ENCODE peak calls at places on chromosomes 12 and 14, in four cellular contexts. One of them, this sample, is unnamed.

GRCh38 chr12:12655061-12655460 is 40.9 kb downstream of the GPR19 start:
- DNase-seq in immature natural killer cell: no peak
- DNase-seq in left cardiac atrium: no peak
- DNase-seq in stimulated activated CD4-positive, alpha-beta T cell treated with anti-CD3 and anti-CD28 coated beads, Interleukin-2, amount 100 ng/mL, for 48 hours: no peak
- DNase-seq in this sample: no peak

GRCh38 chr12:27198036-27198435 is 46.0 kb upstream of the STK38L start:
- DNase-seq in immature natural killer cell: no peak
- DNase-seq in left cardiac atrium: peak
- DNase-seq in stimulated activated CD4-positive, alpha-beta T cell treated with anti-CD3 and anti-CD28 coated beads, Interleukin-2, amount 100 ng/mL, for 48 hours: no peak
- DNase-seq in this sample: no peak

GRCh38 chr12:11460343-11461023 is 65.1 kb upstream of the PRB2 start:
- DNase-seq in immature natural killer cell: no peak
- DNase-seq in left cardiac atrium: no peak
- DNase-seq in stimulated activated CD4-positive, alpha-beta T cell treated with anti-CD3 and anti-CD28 coated beads, Interleukin-2, amount 100 ng/mL, for 48 hours: no peak
- DNase-seq in this sample: no peak

GRCh38 chr14:99531221-99532096 is 50.2 kb downstream of the CCNK start:
- DNase-seq in immature natural killer cell: no peak
- DNase-seq in left cardiac atrium: no peak
- DNase-seq in stimulated activated CD4-positive, alpha-beta T cell treated with anti-CD3 and anti-CD28 coated beads, Interleukin-2, amount 100 ng/mL, for 48 hours: no peak
- DNase-seq in this sample: no peak

GRCh38 chr14:50321009-50321660 is 9.0 kb downstream of the DMAC2L start:
- DNase-seq in immature natural killer cell: peak
- DNase-seq in left cardiac atrium: peak
- DNase-seq in stimulated activated CD4-positive, alpha-beta T cell treated with anti-CD3 and anti-CD28 coated beads, Interleukin-2, amount 100 ng/mL, for 48 hours: peak
- DNase-seq in this sample: peak

GRCh38 chr12:123111498-123112165 is 39.3 kb downstream of the PITPNM2 start:
- DNase-seq in immature natural killer cell: peak
- DNase-seq in left cardiac atrium: no peak
- DNase-seq in stimulated activated CD4-positive, alpha-beta T cell treated with anti-CD3 and anti-CD28 coated beads, Interleukin-2, amount 100 ng/mL, for 48 hours: no peak
- DNase-seq in this sample: no peak

GRCh38 chr12:76410371-76410770 is 62.2 kb upstream of the BBS10 start:
- DNase-seq in immature natural killer cell: no peak
- DNase-seq in left cardiac atrium: no peak
- DNase-seq in stimulated activated CD4-positive, alpha-beta T cell treated with anti-CD3 and anti-CD28 coated beads, Interleukin-2, amount 100 ng/mL, for 48 hours: no peak
- DNase-seq in this sample: no peak

GRCh38 chr12:53061404-53062010 is 11.6 kb downstream of the TNS2 start:
- DNase-seq in immature natural killer cell: no peak
- DNase-seq in left cardiac atrium: no peak
- DNase-seq in stimulated activated CD4-positive, alpha-beta T cell treated with anti-CD3 and anti-CD28 coated beads, Interleukin-2, amount 100 ng/mL, for 48 hours: no peak
- DNase-seq in this sample: peak

GRCh38 chr12:101042211-101042610 is 167.8 kb downstream of the SLC5A8 start:
- DNase-seq in immature natural killer cell: no peak
- DNase-seq in left cardiac atrium: no peak
- DNase-seq in stimulated activated CD4-positive, alpha-beta T cell treated with anti-CD3 and anti-CD28 coated beads, Interleukin-2, amount 100 ng/mL, for 48 hours: no peak
- DNase-seq in this sample: no peak

GRCh38 chr14:33369041-33369440 is 430.4 kb downstream of the NPAS3 start:
- DNase-seq in immature natural killer cell: no peak
- DNase-seq in left cardiac atrium: no peak
- DNase-seq in stimulated activated CD4-positive, alpha-beta T cell treated with anti-CD3 and anti-CD28 coated beads, Interleukin-2, amount 100 ng/mL, for 48 hours: no peak
- DNase-seq in this sample: no peak

GRCh38 chr14:60736494-60736893 is 1.9 kb downstream of the MNAT1 start:
- DNase-seq in immature natural killer cell: no peak
- DNase-seq in left cardiac atrium: no peak
- DNase-seq in stimulated activated CD4-positive, alpha-beta T cell treated with anti-CD3 and anti-CD28 coated beads, Interleukin-2, amount 100 ng/mL, for 48 hours: no peak
- DNase-seq in this sample: no peak

This sample was measured in NCI-H2171.